ENCODE peak calls at places on chromosomes 5 and 9, in eight cellular contexts. L, A, B, D, Q, V, K and F are unnamed samples. For H3K9me3, the result is how much of the 10 kb centered on the place peaks cover.

GRCh38 chr5:30918171-30918570 is 275.3 kb upstream of the CDH6 start:
- DNase-seq in V (no peak), D (no peak), B (peak), L (no peak), K (no peak), A (no peak), Q (peak), F (no peak)

GRCh38 chr9:134535171-134535570 is 106.4 kb upstream of the COL5A1 start:
- DNase-seq in D (no peak), K (no peak), A (no peak), Q (no peak), L (no peak), B (no peak), V (no peak), F (no peak)

GRCh38 chr9:38082456-38083287 is 13.6 kb upstream of the SHB start:
- DNase-seq in A (no peak), L (no peak), K (no peak), D (no peak), B (no peak), V (no peak), Q (no peak), F (no peak)

GRCh38 chr5:111345731-111346130 is 121.5 kb downstream of the CAMK4 start:
- DNase-seq in A (no peak), D (no peak), L (no peak), B (no peak), V (no peak), K (no peak), Q (peak), F (no peak)

GRCh38 chr5:137001026-137001569 is 498.0 kb downstream of the SPOCK1 start:
- DNase-seq in D (no peak), B (no peak), Q (no peak), K (no peak), V (no peak), L (no peak), A (no peak), F (no peak)

GRCh38 chr5:32138839-32139493 is 35.2 kb downstream of the GOLPH3 start:
- DNase-seq in K (no peak), B (no peak), D (no peak), Q (peak), L (no peak), V (no peak), A (no peak), F (no peak)

GRCh38 chr9:93579711-93580516 is 3.5 kb downstream of the PHF2 start:
- DNase-seq in V (no peak), L (no peak), A (no peak), K (no peak), B (no peak), D (no peak), Q (no peak), F (no peak)

GRCh38 chr5:8097146-8097545 is 228.2 kb downstream of the MTRR start:
- DNase-seq in V (no peak), K (no peak), A (no peak), L (no peak), D (no peak), B (no peak), Q (no peak), F (no peak)

GRCh38 chr5:102554728-102555127 is 55.9 kb upstream of the SLCO6A1 start:
- DNase-seq in A (no peak), B (no peak), V (no peak), K (no peak), Q (no peak), D (no peak), L (no peak), F (no peak)

GRCh38 chr5:44875661-44876250 is 67.0 kb downstream of the MRPS30 start:
- DNase-seq in V (no peak), Q (peak), L (peak), D (no peak), K (no peak), A (no peak), B (peak), F (no peak)

GRCh38 chr9:101458955-101459631 is 23.5 kb upstream of the ALDOB start:
- DNase-seq in K (no peak), A (no peak), V (no peak), L (peak), Q (peak), B (peak), D (no peak), F (no peak)

GRCh38 chr5:38259062-38259857 is 901 bp downstream of the EGFLAM start:
- DNase-seq in L (no peak), Q (no peak), K (no peak), B (peak), V (no peak), A (no peak), D (no peak), F (no peak)

GRCh38 chr5:1161108-1161831 is 40.1 kb upstream of the SLC6A19 start:
- DNase-seq in D (no peak), Q (no peak), K (no peak), B (peak), L (no peak), V (peak), A (no peak), F (no peak)

GRCh38 chr5:36444582-36444999 is 142.9 kb upstream of the RANBP3L start:
- DNase-seq in B (no peak), K (no peak), V (no peak), D (no peak), A (peak), Q (peak), L (no peak), F (no peak)

GRCh38 chr5:80975065-80975464 is 14.9 kb downstream of the RASGRF2 start:
- DNase-seq in B (no peak), L (no peak), D (no peak), K (no peak), Q (peak), A (no peak), V (no peak), F (no peak)

GRCh38 chr5:39730011-39730410 is 305.2 kb upstream of the DAB2 start:
- DNase-seq in Q (no peak), D (no peak), A (no peak), B (no peak), V (no peak), L (no peak), K (no peak), F (no peak)

GRCh38 chr9:89036383-89036782 is 45.1 kb downstream of the S1PR3 start:
- DNase-seq in D (no peak), B (no peak), A (no peak), K (no peak), L (no peak), Q (no peak), V (no peak), F (no peak)

GRCh38 chr9:21027295-21027694 is 4.1 kb downstream of the HACD4 start:
- DNase-seq in L (no peak), D (no peak), V (no peak), B (no peak), K (no peak), Q (peak), A (no peak), F (no peak)

GRCh38 chr5:120160120-120160895 is 303.8 kb upstream of the PRR16 start:
- DNase-seq in Q (peak), K (no peak), A (no peak), B (no peak), L (no peak), D (no peak), V (no peak), F (no peak)

GRCh38 chr5:60763061-60763460 is 63.1 kb upstream of the DEPDC1B start:
- DNase-seq in D (no peak), Q (no peak), V (no peak), K (no peak), B (no peak), L (no peak), A (no peak), F (no peak)

GRCh38 chr5:141413540-141414069 is 818 bp downstream of the PCDHGA10 start:
- DNase-seq in A (no peak), Q (no peak), K (no peak), L (no peak), D (no peak), B (no peak), V (no peak), F (no peak)

GRCh38 chr5:141411575-141411974 is 1.2 kb upstream of the PCDHGA10 start:
- DNase-seq in A (no peak), D (no peak), B (no peak), L (no peak), V (no peak), Q (no peak), K (no peak), F (no peak)

GRCh38 chr5:141409598-141410306 is 1.9 kb downstream of the PCDHGB6 start:
- DNase-seq in B (no peak), K (no peak), A (no peak), V (no peak), D (no peak), Q (no peak), L (no peak), F (no peak)

GRCh38 chr5:141412853-141413539 is at the start of gene PCDHGA10:
- DNase-seq in Q (peak), D (no peak), L (no peak), A (no peak), K (no peak), V (no peak), B (peak), F (peak)
- H3K9me3 ChIP-seq in Q (under half), D (under half), L (under half), A (under half), K (under half), V (half or more), B (under half), F (under half)

GRCh38 chr5:71865202-71865601 is 146.1 kb downstream of the CARTPT start:
- DNase-seq in D (no peak), K (no peak), B (peak), L (no peak), V (no peak), A (no peak), Q (peak), F (no peak)
- H3K9me3 ChIP-seq in D (under half), K (under half), B (under half), L (under half), V (under half), A (under half), Q (under half), F (under half)

GRCh38 chr5:173090626-173091025 is 34.5 kb downstream of the CREBRF start:
- DNase-seq in K (no peak), L (no peak), D (no peak), A (no peak), Q (no peak), V (no peak), B (no peak), F (no peak)

GRCh38 chr5:173089581-173089980 is 33.4 kb downstream of the CREBRF start:
- DNase-seq in B (no peak), D (no peak), K (no peak), Q (no peak), V (no peak), A (no peak), L (no peak), F (no peak)

GRCh38 chr5:173091981-173092380 is 35.8 kb downstream of the CREBRF start:
- DNase-seq in D (no peak), V (no peak), Q (no peak), L (no peak), A (no peak), K (no peak), B (no peak), F (no peak)

GRCh38 chr5:173093597-173093996 is 37.4 kb downstream of the CREBRF start:
- DNase-seq in V (no peak), A (no peak), K (no peak), D (no peak), Q (no peak), L (no peak), B (no peak), F (no peak)

GRCh38 chr5:173094012-173094661 is 38.0 kb downstream of the CREBRF start:
- DNase-seq in K (no peak), Q (peak), V (no peak), B (no peak), L (no peak), A (no peak), D (no peak), F (no peak)
- H3K9me3 ChIP-seq in K (under half), Q (under half), V (under half), B (under half), L (under half), A (under half), D (under half), F (under half)

GRCh38 chr5:2334686-2335085 is 416.8 kb downstream of the IRX2 start:
- DNase-seq in V (no peak), Q (no peak), D (no peak), B (peak), A (no peak), K (no peak), L (no peak), F (no peak)
- H3K9me3 ChIP-seq in V (under half), Q (under half), D (under half), B (under half), A (under half), K (under half), L (under half), F (under half)

GRCh38 chr5:135678640-135679268 is 100.0 kb upstream of the CXCL14 start:
- DNase-seq in L (no peak), V (no peak), A (no peak), K (no peak), Q (no peak), B (peak), D (no peak), F (no peak)
- H3K9me3 ChIP-seq in L (under half), V (half or more), A (under half), K (under half), Q (under half), B (under half), D (under half), F (under half)